ENCODE peak calls at places on chromosomes 1 and 21, in ten cellular contexts. K is AG04449; N is iPS DF 6.9; R is NCI-H1092; S is EL; Y is endothelial cell; T is stimulated activated CD4-positive, alpha-beta T cell treated with anti-CD3 and anti-CD28 coated beads, TNF-alpha, amount 100 ng/mL, for 1 hour; V is head of caudate nucleus; L is DMS53; G is fibroblast of lung. H is an unnamed sample.

GRCh38 chr1:230277201-230277771 is 148.8 kb downstream of the PGBD5 start:
- DNase-seq in Y (no peak), V (no peak), R (no peak), L (no peak), N (peak), T (no peak), S (no peak), K (no peak), G (no peak), H (peak)

GRCh38 chr1:156371553-156372264 is 2.7 kb downstream of the RHBG start:
- DNase-seq in L (peak), G (peak), K (no peak), S (peak), T (no peak), Y (no peak), R (no peak), N (no peak), V (peak), H (no peak)

GRCh38 chr21:25735895-25736597 is 1.3 kb downstream of the GABPA start:
- DNase-seq in G (peak), K (no peak), R (no peak), L (peak), N (no peak), Y (no peak), T (no peak), V (no peak), S (peak), H (no peak)

GRCh38 chr1:9652379-9653194 is 1.1 kb downstream of the PIK3CD start:
- DNase-seq in Y (peak), S (peak), G (no peak), L (no peak), K (no peak), T (no peak), R (no peak), N (no peak), V (no peak), H (no peak)

GRCh38 chr1:3336641-3337621 is 117.5 kb upstream of the ARHGEF16 start:
- DNase-seq in G (no peak), K (no peak), Y (no peak), L (peak), V (no peak), R (no peak), N (no peak), S (no peak), T (no peak), H (no peak)

GRCh38 chr1:115098979-115099692 is 9.8 kb upstream of the TSPAN2 start:
- DNase-seq in Y (peak), L (peak), N (no peak), R (no peak), K (no peak), G (peak), T (no peak), V (no peak), S (no peak), H (no peak)

GRCh38 chr1:198056255-198056654 is 100.5 kb upstream of the NEK7 start:
- DNase-seq in S (peak), R (no peak), L (peak), V (no peak), N (peak), G (no peak), Y (peak), T (no peak), K (no peak), H (no peak)

GRCh38 chr1:182718311-182718710 is 33.9 kb upstream of the RGS8 start:
- DNase-seq in T (no peak), Y (no peak), V (no peak), S (no peak), R (no peak), N (no peak), L (peak), K (no peak), G (no peak), H (no peak)

GRCh38 chr1:235068155-235069121 is 60.2 kb downstream of the TOMM20 start:
- DNase-seq in G (peak), R (no peak), L (no peak), Y (no peak), T (no peak), N (no peak), V (no peak), S (peak), K (no peak), H (no peak)

GRCh38 chr1:245310605-245311531 is 156.1 kb downstream of the KIF26B start:
- DNase-seq in R (no peak), S (no peak), L (no peak), V (no peak), N (no peak), Y (peak), T (no peak), G (no peak), K (no peak), H (peak)

GRCh38 chr1:185396126-185396525 is 79.1 kb upstream of the IVNS1ABP start:
- DNase-seq in G (no peak), R (no peak), T (no peak), K (no peak), N (no peak), Y (no peak), L (no peak), S (peak), V (no peak), H (no peak)

GRCh38 chr21:25963186-25963585 is 207.4 kb downstream of the APP start:
- DNase-seq in S (peak), V (no peak), L (no peak), K (no peak), G (peak), N (no peak), Y (no peak), R (no peak), T (no peak), H (no peak)

GRCh38 chr1:41859686-41860085 is 59.0 kb downstream of the HIVEP3 start:
- DNase-seq in L (no peak), G (no peak), V (no peak), K (no peak), S (no peak), T (no peak), R (no peak), N (no peak), Y (no peak), H (no peak)

GRCh38 chr1:10588640-10589039 is 113.9 kb downstream of the PEX14 start:
- DNase-seq in N (no peak), L (no peak), G (no peak), S (no peak), V (no peak), Y (no peak), K (no peak), R (no peak), T (no peak), H (no peak)

GRCh38 chr21:31974454-31974985 is 101.7 kb downstream of the HUNK start:
- DNase-seq in Y (no peak), V (peak), L (no peak), N (no peak), T (no peak), S (no peak), R (no peak), K (no peak), G (no peak), H (no peak)

GRCh38 chr21:46109251-46110221 is 11.6 kb downstream of the COL6A2 start:
- DNase-seq in T (no peak), G (no peak), S (no peak), Y (no peak), R (no peak), V (no peak), N (no peak), K (no peak), L (no peak), H (no peak)

GRCh38 chr1:5996641-5997270 is 4.5 kb upstream of the NPHP4 start:
- DNase-seq in L (no peak), N (no peak), V (no peak), R (no peak), G (no peak), Y (no peak), K (no peak), T (no peak), S (no peak), H (no peak)

GRCh38 chr1:180156201-180156600 is 1.5 kb downstream of the QSOX1 start:
- DNase-seq in V (no peak), T (no peak), R (no peak), G (peak), K (no peak), S (no peak), Y (no peak), L (no peak), N (no peak), H (no peak)

GRCh38 chr21:20999567-21000169 is 1.5 kb downstream of the NCAM2 start:
- DNase-seq in K (no peak), R (peak), N (no peak), Y (peak), V (peak), T (no peak), L (peak), S (peak), G (peak), H (peak)

GRCh38 chr1:31879981-31880608 is 58.1 kb downstream of the PTP4A2 start:
- DNase-seq in S (no peak), T (no peak), L (peak), Y (no peak), V (no peak), G (no peak), N (no peak), K (no peak), R (no peak), H (no peak)

GRCh38 chr21:35649186-35649585 is 411.1 kb downstream of the SETD4 start:
- DNase-seq in S (peak), K (no peak), V (no peak), Y (no peak), G (peak), L (peak), T (no peak), R (peak), N (no peak), H (no peak)

GRCh38 chr1:153094426-153094825 is at the start of gene SPRR2E:
- DNase-seq in Y (no peak), N (no peak), K (no peak), S (no peak), L (no peak), T (no peak), R (no peak), G (no peak), V (no peak), H (no peak)

GRCh38 chr1:207298666-207299065 is 22.8 kb upstream of the CD55 start:
- DNase-seq in N (no peak), S (no peak), T (no peak), V (no peak), K (no peak), Y (no peak), G (no peak), R (no peak), L (peak), H (no peak)

GRCh38 chr1:102580806-102581205 is 527.5 kb downstream of the COL11A1 start:
- DNase-seq in G (no peak), R (no peak), V (no peak), K (no peak), S (no peak), T (no peak), Y (no peak), L (no peak), N (no peak), H (no peak)

GRCh38 chr1:209869242-209870149 is 41.7 kb downstream of the UTP25 start:
- DNase-seq in S (no peak), V (no peak), N (no peak), L (no peak), Y (no peak), T (no peak), K (no peak), G (peak), R (no peak), H (no peak)